ENCODE peak calls at places on chromosome 17, in ten cellular contexts. One of them, this sample, is unnamed.

GRCh38 chr17:45287526-45288264 is 25.8 kb upstream of the SPATA32 start:
- DNase-seq in activated CD4-positive, alpha-beta T cell treated with anti-CD3 and anti-CD28 coated beads, Interleukin-2, amount 50 U/mL, for 1 hour: no peak
- DNase-seq in renal cortical epithelial cell: no peak
- DNase-seq in thoracic aorta: no peak
- DNase-seq in glomerular endothelial cell: no peak
- DNase-seq in IMR-90: no peak
- DNase-seq in stimulated activated CD4-positive, alpha-beta T cell treated with anti-CD3 and anti-CD28 coated beads, Interleukin-2, amount 100 ng/mL, for 24 hours: no peak
- DNase-seq in type B pancreatic cell: no peak
- DNase-seq in PC-9: no peak
- DNase-seq in NCI-H524: peak
- DNase-seq in this sample: no peak

GRCh38 chr17:69506489-69506888 is 92.0 kb downstream of the MAP2K6 start:
- DNase-seq in IMR-90: no peak
- DNase-seq in stimulated activated CD4-positive, alpha-beta T cell treated with anti-CD3 and anti-CD28 coated beads, Interleukin-2, amount 100 ng/mL, for 24 hours: no peak
- DNase-seq in glomerular endothelial cell: no peak
- DNase-seq in thoracic aorta: no peak
- DNase-seq in NCI-H524: peak
- DNase-seq in type B pancreatic cell: no peak
- DNase-seq in renal cortical epithelial cell: peak
- DNase-seq in activated CD4-positive, alpha-beta T cell treated with anti-CD3 and anti-CD28 coated beads, Interleukin-2, amount 50 U/mL, for 1 hour: no peak
- DNase-seq in PC-9: no peak
- DNase-seq in this sample: no peak

GRCh38 chr17:33509331-33509730 is 216.2 kb upstream of the ASIC2 start:
- DNase-seq in glomerular endothelial cell: no peak
- DNase-seq in NCI-H524: no peak
- DNase-seq in PC-9: no peak
- DNase-seq in stimulated activated CD4-positive, alpha-beta T cell treated with anti-CD3 and anti-CD28 coated beads, Interleukin-2, amount 100 ng/mL, for 24 hours: no peak
- DNase-seq in type B pancreatic cell: no peak
- DNase-seq in IMR-90: no peak
- DNase-seq in activated CD4-positive, alpha-beta T cell treated with anti-CD3 and anti-CD28 coated beads, Interleukin-2, amount 50 U/mL, for 1 hour: no peak
- DNase-seq in renal cortical epithelial cell: no peak
- DNase-seq in thoracic aorta: no peak
- DNase-seq in this sample: no peak

GRCh38 chr17:80476877-80477646 is 655 bp upstream of the NPTX1 start:
- DNase-seq in NCI-H524: peak
- DNase-seq in type B pancreatic cell: no peak
- DNase-seq in PC-9: peak
- DNase-seq in glomerular endothelial cell: no peak
- DNase-seq in renal cortical epithelial cell: no peak
- DNase-seq in IMR-90: no peak
- DNase-seq in thoracic aorta: no peak
- DNase-seq in stimulated activated CD4-positive, alpha-beta T cell treated with anti-CD3 and anti-CD28 coated beads, Interleukin-2, amount 100 ng/mL, for 24 hours: no peak
- DNase-seq in activated CD4-positive, alpha-beta T cell treated with anti-CD3 and anti-CD28 coated beads, Interleukin-2, amount 50 U/mL, for 1 hour: no peak
- DNase-seq in this sample: no peak

GRCh38 chr17:66834919-66835454 is at the start of gene CACNG5:
- DNase-seq in activated CD4-positive, alpha-beta T cell treated with anti-CD3 and anti-CD28 coated beads, Interleukin-2, amount 50 U/mL, for 1 hour: no peak
- DNase-seq in type B pancreatic cell: no peak
- DNase-seq in thoracic aorta: no peak
- DNase-seq in PC-9: no peak
- DNase-seq in renal cortical epithelial cell: no peak
- DNase-seq in NCI-H524: peak
- DNase-seq in IMR-90: no peak
- DNase-seq in stimulated activated CD4-positive, alpha-beta T cell treated with anti-CD3 and anti-CD28 coated beads, Interleukin-2, amount 100 ng/mL, for 24 hours: no peak
- DNase-seq in glomerular endothelial cell: no peak
- DNase-seq in this sample: no peak

GRCh38 chr17:20278805-20279204 is 188.5 kb downstream of the LGALS9B start:
- DNase-seq in IMR-90: no peak
- DNase-seq in NCI-H524: peak
- DNase-seq in type B pancreatic cell: no peak
- DNase-seq in thoracic aorta: no peak
- DNase-seq in glomerular endothelial cell: no peak
- DNase-seq in stimulated activated CD4-positive, alpha-beta T cell treated with anti-CD3 and anti-CD28 coated beads, Interleukin-2, amount 100 ng/mL, for 24 hours: no peak
- DNase-seq in renal cortical epithelial cell: no peak
- DNase-seq in activated CD4-positive, alpha-beta T cell treated with anti-CD3 and anti-CD28 coated beads, Interleukin-2, amount 50 U/mL, for 1 hour: no peak
- DNase-seq in PC-9: no peak
- DNase-seq in this sample: no peak

GRCh38 chr17:30503558-30503957 is 26.4 kb downstream of the GOSR1 start:
- DNase-seq in thoracic aorta: no peak
- DNase-seq in type B pancreatic cell: no peak
- DNase-seq in renal cortical epithelial cell: no peak
- DNase-seq in NCI-H524: no peak
- DNase-seq in activated CD4-positive, alpha-beta T cell treated with anti-CD3 and anti-CD28 coated beads, Interleukin-2, amount 50 U/mL, for 1 hour: no peak
- DNase-seq in stimulated activated CD4-positive, alpha-beta T cell treated with anti-CD3 and anti-CD28 coated beads, Interleukin-2, amount 100 ng/mL, for 24 hours: no peak
- DNase-seq in IMR-90: peak
- DNase-seq in PC-9: no peak
- DNase-seq in glomerular endothelial cell: no peak
- DNase-seq in this sample: no peak

GRCh38 chr17:43126911-43127290 is 1.7 kb upstream of the BRCA1 start:
- DNase-seq in type B pancreatic cell: no peak
- DNase-seq in renal cortical epithelial cell: no peak
- DNase-seq in thoracic aorta: no peak
- DNase-seq in glomerular endothelial cell: no peak
- DNase-seq in stimulated activated CD4-positive, alpha-beta T cell treated with anti-CD3 and anti-CD28 coated beads, Interleukin-2, amount 100 ng/mL, for 24 hours: no peak
- DNase-seq in IMR-90: no peak
- DNase-seq in NCI-H524: no peak
- DNase-seq in activated CD4-positive, alpha-beta T cell treated with anti-CD3 and anti-CD28 coated beads, Interleukin-2, amount 50 U/mL, for 1 hour: no peak
- DNase-seq in PC-9: no peak
- DNase-seq in this sample: no peak

GRCh38 chr17:19762515-19762961 is 14.4 kb upstream of the ALDH3A1 start:
- DNase-seq in renal cortical epithelial cell: peak
- DNase-seq in IMR-90: peak
- DNase-seq in type B pancreatic cell: peak
- DNase-seq in thoracic aorta: peak
- DNase-seq in stimulated activated CD4-positive, alpha-beta T cell treated with anti-CD3 and anti-CD28 coated beads, Interleukin-2, amount 100 ng/mL, for 24 hours: peak
- DNase-seq in activated CD4-positive, alpha-beta T cell treated with anti-CD3 and anti-CD28 coated beads, Interleukin-2, amount 50 U/mL, for 1 hour: peak
- DNase-seq in PC-9: peak
- DNase-seq in glomerular endothelial cell: no peak
- DNase-seq in NCI-H524: peak
- DNase-seq in this sample: peak

GRCh38 chr17:9269350-9270035 is 248.2 kb downstream of the NTN1 start:
- DNase-seq in thoracic aorta: no peak
- DNase-seq in IMR-90: no peak
- DNase-seq in renal cortical epithelial cell: no peak
- DNase-seq in activated CD4-positive, alpha-beta T cell treated with anti-CD3 and anti-CD28 coated beads, Interleukin-2, amount 50 U/mL, for 1 hour: no peak
- DNase-seq in PC-9: no peak
- DNase-seq in NCI-H524: no peak
- DNase-seq in stimulated activated CD4-positive, alpha-beta T cell treated with anti-CD3 and anti-CD28 coated beads, Interleukin-2, amount 100 ng/mL, for 24 hours: no peak
- DNase-seq in glomerular endothelial cell: no peak
- DNase-seq in type B pancreatic cell: no peak
- DNase-seq in this sample: no peak